ENCODE peak calls at places on chromosomes 2 and 18, in six cellular contexts. One of them, this sample, is unnamed.

GRCh38 chr2:38074775-38075435 is 1.0 kb downstream of the CYP1B1 start:
- DNase-seq in H1: peak; percentile 77
- DNase-seq in brain microvascular endothelial cell: no peak
- DNase-seq in A549: peak; percentile 67
- DNase-seq in AG09309: no peak
- DNase-seq in fibroblast of villous mesenchyme: no peak
- DNase-seq in this sample: peak; percentile 39

GRCh38 chr18:29648891-29649290 is 1393.7 kb downstream of the DSC3 start:
- DNase-seq in H1: no peak
- DNase-seq in brain microvascular endothelial cell: no peak
- DNase-seq in A549: no peak
- DNase-seq in AG09309: no peak
- DNase-seq in fibroblast of villous mesenchyme: no peak
- DNase-seq in this sample: no peak

GRCh38 chr2:42929985-42930581 is 137.7 kb upstream of the HAAO start:
- DNase-seq in H1: no peak
- DNase-seq in brain microvascular endothelial cell: peak; percentile 92
- DNase-seq in A549: no peak
- DNase-seq in AG09309: no peak
- DNase-seq in fibroblast of villous mesenchyme: peak; percentile 89
- DNase-seq in this sample: peak; percentile 90

GRCh38 chr2:237854295-237854694 is 5.1 kb upstream of the RAMP1 start:
- DNase-seq in H1: no peak
- DNase-seq in brain microvascular endothelial cell: no peak
- DNase-seq in A549: no peak
- DNase-seq in AG09309: no peak
- DNase-seq in fibroblast of villous mesenchyme: no peak
- DNase-seq in this sample: no peak

GRCh38 chr2:95346738-95347671 is 49.9 kb downstream of the KCNIP3 start:
- DNase-seq in H1: peak; percentile 71
- DNase-seq in brain microvascular endothelial cell: no peak
- DNase-seq in A549: no peak
- DNase-seq in AG09309: no peak
- DNase-seq in fibroblast of villous mesenchyme: peak; percentile 17
- DNase-seq in this sample: peak; percentile 25

GRCh38 chr18:54957987-54958386 is 1.3 kb downstream of the CCDC68 start:
- DNase-seq in H1: no peak
- DNase-seq in brain microvascular endothelial cell: peak; percentile 38
- DNase-seq in A549: peak; percentile 55
- DNase-seq in AG09309: no peak
- DNase-seq in fibroblast of villous mesenchyme: peak; percentile 88
- DNase-seq in this sample: peak; percentile 3

GRCh38 chr18:34661464-34662087 is 48.5 kb upstream of the DTNA start:
- DNase-seq in H1: no peak
- DNase-seq in brain microvascular endothelial cell: peak; percentile 46
- DNase-seq in A549: peak; percentile 29
- DNase-seq in AG09309: no peak
- DNase-seq in fibroblast of villous mesenchyme: peak; percentile 58
- DNase-seq in this sample: peak; percentile 46

GRCh38 chr2:51013870-51014526 is 17.9 kb downstream of the NRXN1 start:
- DNase-seq in H1: no peak
- DNase-seq in brain microvascular endothelial cell: no peak
- DNase-seq in A549: no peak
- DNase-seq in AG09309: no peak
- DNase-seq in fibroblast of villous mesenchyme: no peak
- DNase-seq in this sample: no peak

GRCh38 chr18:39463986-39464385 is 1898.4 kb upstream of the CELF4 start:
- DNase-seq in H1: no peak
- DNase-seq in brain microvascular endothelial cell: no peak
- DNase-seq in A549: no peak
- DNase-seq in AG09309: peak; percentile 17
- DNase-seq in fibroblast of villous mesenchyme: no peak
- DNase-seq in this sample: peak; percentile 60

GRCh38 chr2:152825834-152826233 is 107.4 kb downstream of the ARL6IP6 start:
- DNase-seq in H1: no peak
- DNase-seq in brain microvascular endothelial cell: no peak
- DNase-seq in A549: no peak
- DNase-seq in AG09309: peak; percentile 42
- DNase-seq in fibroblast of villous mesenchyme: peak; percentile 80
- DNase-seq in this sample: peak; percentile 93

GRCh38 chr2:27212626-27213471 is 781 bp upstream of the SLC5A6 start:
- DNase-seq in H1: no peak
- DNase-seq in brain microvascular endothelial cell: peak; percentile 59
- DNase-seq in A549: peak; percentile 19
- DNase-seq in AG09309: peak; percentile 61
- DNase-seq in fibroblast of villous mesenchyme: peak; percentile 88
- DNase-seq in this sample: peak; percentile 79

GRCh38 chr2:131040661-131041401 is 52.4 kb downstream of the FAM168B start:
- DNase-seq in H1: no peak
- DNase-seq in brain microvascular endothelial cell: peak; percentile 24
- DNase-seq in A549: no peak
- DNase-seq in AG09309: no peak
- DNase-seq in fibroblast of villous mesenchyme: peak; percentile 21
- DNase-seq in this sample: no peak

GRCh38 chr2:41878056-41878455 is 169.8 kb upstream of the PKDCC start:
- DNase-seq in H1: no peak
- DNase-seq in brain microvascular endothelial cell: no peak
- DNase-seq in A549: no peak
- DNase-seq in AG09309: no peak
- DNase-seq in fibroblast of villous mesenchyme: no peak
- DNase-seq in this sample: no peak

GRCh38 chr2:11534746-11535484 is 1.1 kb downstream of the GREB1 start:
- DNase-seq in H1: peak; percentile 76
- DNase-seq in brain microvascular endothelial cell: no peak
- DNase-seq in A549: no peak
- DNase-seq in AG09309: no peak
- DNase-seq in fibroblast of villous mesenchyme: no peak
- DNase-seq in this sample: no peak

GRCh38 chr18:52339891-52340371 is at the start of gene DCC:
- DNase-seq in H1: peak; percentile 72
- DNase-seq in brain microvascular endothelial cell: peak; percentile 36
- DNase-seq in A549: peak; percentile 77
- DNase-seq in AG09309: no peak
- DNase-seq in fibroblast of villous mesenchyme: no peak
- DNase-seq in this sample: peak; percentile 62

GRCh38 chr18:72672364-72673151 is 128.4 kb upstream of the CBLN2 start:
- DNase-seq in H1: no peak
- DNase-seq in brain microvascular endothelial cell: peak; percentile 28
- DNase-seq in A549: peak; percentile 36
- DNase-seq in AG09309: peak; percentile 8
- DNase-seq in fibroblast of villous mesenchyme: peak; percentile 9
- DNase-seq in this sample: peak; percentile 21

GRCh38 chr18:65527879-65528633 is 222.8 kb upstream of the CDH7 start:
- DNase-seq in H1: no peak
- DNase-seq in brain microvascular endothelial cell: no peak
- DNase-seq in A549: no peak
- DNase-seq in AG09309: no peak
- DNase-seq in fibroblast of villous mesenchyme: no peak
- DNase-seq in this sample: no peak

GRCh38 chr2:195532628-195533271 is 124.3 kb upstream of the SLC39A10 start:
- DNase-seq in H1: no peak
- DNase-seq in brain microvascular endothelial cell: no peak
- DNase-seq in A549: peak; percentile 29
- DNase-seq in AG09309: no peak
- DNase-seq in fibroblast of villous mesenchyme: peak; percentile 40
- DNase-seq in this sample: peak; percentile 47

GRCh38 chr2:209495855-209496585 is 72.2 kb downstream of the MAP2 start:
- DNase-seq in H1: no peak
- DNase-seq in brain microvascular endothelial cell: peak; percentile 98
- DNase-seq in A549: peak; percentile 90
- DNase-seq in AG09309: peak; percentile 91
- DNase-seq in fibroblast of villous mesenchyme: peak; percentile 88
- DNase-seq in this sample: peak; percentile 93

GRCh38 chr2:223744580-223744979 is 92.8 kb downstream of the AP1S3 start:
- DNase-seq in H1: no peak
- DNase-seq in brain microvascular endothelial cell: peak; percentile 95
- DNase-seq in A549: peak; percentile 28
- DNase-seq in AG09309: peak; percentile 14
- DNase-seq in fibroblast of villous mesenchyme: peak; percentile 91
- DNase-seq in this sample: no peak

GRCh38 chr18:8730080-8730827 is 24.9 kb downstream of the MTCL1 start:
- DNase-seq in H1: no peak
- DNase-seq in brain microvascular endothelial cell: peak; percentile 97
- DNase-seq in A549: peak; percentile 92
- DNase-seq in AG09309: no peak
- DNase-seq in fibroblast of villous mesenchyme: peak; percentile 86
- DNase-seq in this sample: no peak

GRCh38 chr2:227376911-227377396 is 2.2 kb downstream of the TM4SF20 start:
- DNase-seq in H1: no peak
- DNase-seq in brain microvascular endothelial cell: no peak
- DNase-seq in A549: peak; percentile 53
- DNase-seq in AG09309: no peak
- DNase-seq in fibroblast of villous mesenchyme: peak; percentile 36
- DNase-seq in this sample: peak; percentile 61

GRCh38 chr2:231935815-231936214 is 9.6 kb upstream of the NPPC start:
- DNase-seq in H1: no peak
- DNase-seq in brain microvascular endothelial cell: no peak
- DNase-seq in A549: no peak
- DNase-seq in AG09309: no peak
- DNase-seq in fibroblast of villous mesenchyme: no peak
- DNase-seq in this sample: no peak

GRCh38 chr2:23426284-23426905 is 41.4 kb downstream of the KLHL29 start:
- DNase-seq in H1: peak; percentile 41
- DNase-seq in brain microvascular endothelial cell: peak; percentile 71
- DNase-seq in A549: no peak
- DNase-seq in AG09309: no peak
- DNase-seq in fibroblast of villous mesenchyme: peak; percentile 82
- DNase-seq in this sample: peak; percentile 86

GRCh38 chr2:99939135-99939534 is 203.3 kb downstream of the AFF3 start:
- DNase-seq in H1: no peak
- DNase-seq in brain microvascular endothelial cell: no peak
- DNase-seq in A549: no peak
- DNase-seq in AG09309: no peak
- DNase-seq in fibroblast of villous mesenchyme: no peak
- DNase-seq in this sample: no peak

GRCh38 chr2:95158891-95159619 is 593 bp downstream of the ZNF514 start:
- DNase-seq in H1: peak; percentile 61
- DNase-seq in brain microvascular endothelial cell: peak; percentile 20
- DNase-seq in A549: peak; percentile 51
- DNase-seq in AG09309: no peak
- DNase-seq in fibroblast of villous mesenchyme: peak; percentile 47
- DNase-seq in this sample: peak; percentile 37

GRCh38 chr2:167651406-167652151 is 595.8 kb downstream of the STK39 start:
- DNase-seq in H1: no peak
- DNase-seq in brain microvascular endothelial cell: no peak
- DNase-seq in A549: no peak
- DNase-seq in AG09309: no peak
- DNase-seq in fibroblast of villous mesenchyme: no peak
- DNase-seq in this sample: no peak

GRCh38 chr2:80852079-80852807 is 547.7 kb upstream of the LRRTM1 start:
- DNase-seq in H1: no peak
- DNase-seq in brain microvascular endothelial cell: no peak
- DNase-seq in A549: no peak
- DNase-seq in AG09309: no peak
- DNase-seq in fibroblast of villous mesenchyme: no peak
- DNase-seq in this sample: no peak
- TF ChIP-seq CTCF in H1: no peak
- TF ChIP-seq CTCF in brain microvascular endothelial cell: no peak
- TF ChIP-seq CTCF in A549: no peak
- TF ChIP-seq CTCF in AG09309: no peak
- TF ChIP-seq CTCF in fibroblast of villous mesenchyme: no peak
- TF ChIP-seq CTCF in this sample: no peak

DNA sequence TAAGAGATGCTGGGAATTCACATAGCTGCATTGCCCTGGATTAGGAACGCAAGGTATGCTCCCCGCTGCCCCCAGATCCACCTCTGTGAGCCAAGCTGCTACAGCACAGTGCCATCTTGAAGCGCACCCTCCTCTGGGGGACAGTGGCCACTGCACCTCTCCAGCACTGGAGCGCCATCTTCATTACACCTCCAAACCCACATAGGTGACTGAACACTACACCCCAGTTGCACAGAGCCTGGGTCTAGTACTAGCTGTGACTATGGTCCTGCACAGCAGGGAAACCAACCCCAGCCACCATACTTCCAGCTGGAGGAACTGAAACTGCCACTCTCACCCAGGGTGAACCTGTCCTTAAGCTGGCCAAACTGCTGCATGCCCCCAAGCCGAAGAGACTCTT is 84.6 kb downstream of the TMEM237 start:
- DNase-seq in H1: no peak
- DNase-seq in brain microvascular endothelial cell: no peak
- DNase-seq in A549: no peak
- DNase-seq in AG09309: no peak
- DNase-seq in fibroblast of villous mesenchyme: no peak
- DNase-seq in this sample: no peak
- TF ChIP-seq CTCF in H1: peak; percentile 53
- TF ChIP-seq CTCF in brain microvascular endothelial cell: no peak
- TF ChIP-seq CTCF in A549: no peak
- TF ChIP-seq CTCF in AG09309: no peak
- TF ChIP-seq CTCF in fibroblast of villous mesenchyme: no peak
- TF ChIP-seq CTCF in this sample: no peak

DNA sequence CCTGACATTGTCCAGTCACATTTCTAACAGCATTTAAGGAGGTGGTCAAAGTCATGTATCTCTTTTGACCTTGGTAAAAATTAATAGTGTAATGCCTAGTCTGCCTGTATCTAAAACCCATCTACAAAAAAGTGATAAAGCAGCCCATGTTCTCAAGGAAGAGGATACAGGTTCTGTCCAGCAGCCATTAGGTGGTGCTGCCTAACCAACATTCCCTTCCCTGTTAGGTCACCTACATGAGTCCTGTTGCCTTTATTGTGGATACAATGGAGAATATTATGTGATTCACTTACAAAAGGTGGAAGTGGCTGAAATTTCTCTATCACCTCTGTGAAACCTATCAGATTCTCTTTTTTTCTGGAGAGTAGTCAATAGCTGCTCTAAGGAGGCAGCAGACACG is 52.5 kb downstream of the AQP4 start:
- DNase-seq in H1: no peak
- DNase-seq in brain microvascular endothelial cell: no peak
- DNase-seq in A549: peak; percentile 66
- DNase-seq in AG09309: no peak
- DNase-seq in fibroblast of villous mesenchyme: no peak
- DNase-seq in this sample: no peak
- TF ChIP-seq CTCF in H1: peak; percentile 7
- TF ChIP-seq CTCF in brain microvascular endothelial cell: peak; percentile 58
- TF ChIP-seq CTCF in A549: peak; percentile 57
- TF ChIP-seq CTCF in AG09309: no peak
- TF ChIP-seq CTCF in fibroblast of villous mesenchyme: no peak
- TF ChIP-seq CTCF in this sample: no peak

DNA sequence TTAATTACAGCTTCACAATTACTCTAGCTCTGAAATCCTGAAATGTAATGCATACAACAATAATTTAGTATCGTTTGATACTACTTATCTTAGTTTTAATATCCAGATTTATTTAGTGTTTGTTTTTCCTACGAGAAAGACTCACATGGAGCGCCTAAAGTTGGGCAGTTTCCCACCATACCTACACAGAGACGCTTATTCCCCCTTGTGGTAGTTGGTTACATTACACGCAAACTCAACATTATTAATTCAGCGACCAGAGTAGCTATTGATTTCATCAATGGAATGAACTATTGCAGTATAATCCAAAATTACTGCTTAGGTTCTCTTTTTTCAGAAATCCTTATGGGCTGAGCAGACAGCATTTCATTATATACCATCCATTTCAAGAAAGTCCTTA is 164.0 kb upstream of the REG3G start:
- DNase-seq in H1: no peak
- DNase-seq in brain microvascular endothelial cell: no peak
- DNase-seq in A549: peak; percentile 29
- DNase-seq in AG09309: no peak
- DNase-seq in fibroblast of villous mesenchyme: no peak
- DNase-seq in this sample: no peak
- TF ChIP-seq CTCF in H1: no peak
- TF ChIP-seq CTCF in brain microvascular endothelial cell: peak; percentile 27
- TF ChIP-seq CTCF in A549: peak; percentile 13
- TF ChIP-seq CTCF in AG09309: no peak
- TF ChIP-seq CTCF in fibroblast of villous mesenchyme: no peak
- TF ChIP-seq CTCF in this sample: no peak

GRCh38 chr2:75654012-75654411 is 7.4 kb downstream of the MRPL19 start:
- DNase-seq in H1: no peak
- DNase-seq in brain microvascular endothelial cell: no peak
- DNase-seq in A549: no peak
- DNase-seq in AG09309: no peak
- DNase-seq in fibroblast of villous mesenchyme: no peak
- DNase-seq in this sample: no peak
- TF ChIP-seq CTCF in H1: peak; percentile 38
- TF ChIP-seq CTCF in brain microvascular endothelial cell: peak; percentile 10
- TF ChIP-seq CTCF in A549: no peak
- TF ChIP-seq CTCF in AG09309: no peak
- TF ChIP-seq CTCF in fibroblast of villous mesenchyme: peak; percentile 5
- TF ChIP-seq CTCF in this sample: no peak